ENCODE peak calls at places on chromosomes 3 and 15, in seven cellular contexts. G is PC-3; I is cardiac fibroblast; R is H1; N is mucosa of descending colon; E is astrocyte of the spinal cord; W is CD8-positive, alpha-beta memory T cell. Z is an unnamed sample.

GRCh38 chr15:70535071-70535954 is 228.0 kb downstream of the UACA start:
- DNase-seq in G (no peak), I (no peak), R (peak; percentile 39), N (no peak), E (no peak), W (peak; percentile 77), Z (no peak)

GRCh38 chr3:33061782-33062181 is 35.2 kb downstream of the GLB1 start:
- DNase-seq in G (no peak), I (peak; percentile 43), R (no peak), N (no peak), E (peak; percentile 55), W (no peak), Z (peak; percentile 66)

GRCh38 chr3:180430896-180431295 is 171.1 kb upstream of the TTC14 start:
- DNase-seq in G (no peak), I (no peak), R (no peak), N (no peak), E (no peak), W (no peak), Z (no peak)

GRCh38 chr3:123153821-123154323 is 47.9 kb upstream of the SEC22A start:
- DNase-seq in G (no peak), I (no peak), R (peak; percentile 35), N (no peak), E (no peak), W (no peak), Z (no peak)

GRCh38 chr3:134328147-134328591 is 46.1 kb downstream of the AMOTL2 start:
- DNase-seq in G (peak; percentile 81), I (peak; percentile 86), R (no peak), N (peak; percentile 45), E (peak; percentile 92), W (no peak), Z (no peak)

GRCh38 chr3:35624698-35625097 is 14.6 kb upstream of the ARPP21 start:
- DNase-seq in G (no peak), I (no peak), R (no peak), N (no peak), E (no peak), W (no peak), Z (no peak)

GRCh38 chr15:65219137-65219536 is 7.9 kb upstream of the CILP start:
- DNase-seq in G (no peak), I (no peak), R (no peak), N (no peak), E (no peak), W (no peak), Z (no peak)

GRCh38 chr3:50664959-50665602 is 9.6 kb upstream of the DOCK3 start:
- DNase-seq in G (no peak), I (no peak), R (no peak), N (no peak), E (no peak), W (no peak), Z (no peak)

GRCh38 chr3:122562923-122563716 is 980 bp downstream of the PARP9 start:
- DNase-seq in G (no peak), I (no peak), R (no peak), N (no peak), E (no peak), W (no peak), Z (no peak)

GRCh38 chr3:71659758-71660666 is 65.2 kb downstream of the EIF4E3 start:
- DNase-seq in G (no peak), I (no peak), R (no peak), N (no peak), E (peak; percentile 25), W (no peak), Z (no peak)

GRCh38 chr3:26106119-26106690 is 316.3 kb downstream of the OXSM start:
- DNase-seq in G (no peak), I (no peak), R (no peak), N (no peak), E (no peak), W (no peak), Z (no peak)

GRCh38 chr3:67109651-67110204 is 111.6 kb downstream of the KBTBD8 start:
- DNase-seq in G (peak; percentile 61), I (peak; percentile 71), R (no peak), N (no peak), E (peak; percentile 83), W (peak; percentile 1), Z (peak; percentile 22)

GRCh38 chr3:100665230-100665629 is 44.1 kb upstream of the TFG start:
- DNase-seq in G (no peak), I (no peak), R (no peak), N (no peak), E (no peak), W (no peak), Z (no peak)

GRCh38 chr3:160012108-160012507 is 23.5 kb downstream of the IL12A start:
- DNase-seq in G (no peak), I (no peak), R (no peak), N (no peak), E (no peak), W (no peak), Z (no peak)

GRCh38 chr3:138327831-138328230 is 1.8 kb downstream of the NME9 start:
- DNase-seq in G (peak; percentile 42), I (no peak), R (no peak), N (no peak), E (no peak), W (no peak), Z (no peak)

GRCh38 chr15:41655716-41656115 is 4.5 kb upstream of the MGA start:
- DNase-seq in G (peak; percentile 65), I (no peak), R (no peak), N (no peak), E (peak; percentile 46), W (no peak), Z (no peak)

GRCh38 chr3:196159952-196160804 is 51.0 kb downstream of the ZDHHC19 start:
- DNase-seq in G (peak; percentile 87), I (peak; percentile 70), R (peak; percentile 69), N (peak; percentile 79), E (peak; percentile 71), W (peak; percentile 21), Z (peak; percentile 73)

GRCh38 chr15:99074446-99074845 is 30.4 kb upstream of the SYNM start:
- DNase-seq in G (no peak), I (no peak), R (no peak), N (no peak), E (no peak), W (no peak), Z (no peak)

GRCh38 chr15:99076109-99076508 is 28.8 kb upstream of the SYNM start:
- DNase-seq in G (no peak), I (no peak), R (no peak), N (no peak), E (no peak), W (no peak), Z (no peak)

GRCh38 chr15:99071091-99071680 is 33.7 kb upstream of the SYNM start:
- DNase-seq in G (no peak), I (no peak), R (no peak), N (no peak), E (no peak), W (no peak), Z (no peak)

GRCh38 chr15:99073008-99073714 is 31.7 kb upstream of the SYNM start:
- DNase-seq in G (no peak), I (no peak), R (no peak), N (no peak), E (no peak), W (no peak), Z (no peak)

GRCh38 chr15:99076555-99077308 is 28.1 kb upstream of the SYNM start:
- DNase-seq in G (peak; percentile 83), I (peak; percentile 89), R (no peak), N (no peak), E (peak; percentile 82), W (peak; percentile 51), Z (no peak)
- H3K4me3 ChIP-seq in G (peak overlapping the region; percentile 62), I (peak overlapping the region; percentile 12), R (peak overlapping the region; percentile 39), N (no peak overlapping the region), E (peak overlapping the region; percentile 11), W (peak overlapping the region; percentile 84), Z (peak overlapping the region; percentile 41)

GRCh38 chr3:12905316-12906071 is 64.1 kb upstream of the RPL32 start:
- DNase-seq in G (no peak), I (no peak), R (no peak), N (peak; percentile 33), E (no peak), W (no peak), Z (no peak)

GRCh38 chr3:12904951-12905315 is 63.6 kb upstream of the RPL32 start:
- DNase-seq in G (no peak), I (no peak), R (no peak), N (peak; percentile 31), E (no peak), W (no peak), Z (no peak)

GRCh38 chr3:12902181-12902999 is 61.0 kb upstream of the RPL32 start:
- DNase-seq in G (no peak), I (no peak), R (no peak), N (peak; percentile 46), E (no peak), W (no peak), Z (no peak)

GRCh38 chr3:12903000-12903800 is 61.8 kb upstream of the RPL32 start:
- DNase-seq in G (no peak), I (no peak), R (no peak), N (peak; percentile 28), E (no peak), W (no peak), Z (no peak)

DNA sequence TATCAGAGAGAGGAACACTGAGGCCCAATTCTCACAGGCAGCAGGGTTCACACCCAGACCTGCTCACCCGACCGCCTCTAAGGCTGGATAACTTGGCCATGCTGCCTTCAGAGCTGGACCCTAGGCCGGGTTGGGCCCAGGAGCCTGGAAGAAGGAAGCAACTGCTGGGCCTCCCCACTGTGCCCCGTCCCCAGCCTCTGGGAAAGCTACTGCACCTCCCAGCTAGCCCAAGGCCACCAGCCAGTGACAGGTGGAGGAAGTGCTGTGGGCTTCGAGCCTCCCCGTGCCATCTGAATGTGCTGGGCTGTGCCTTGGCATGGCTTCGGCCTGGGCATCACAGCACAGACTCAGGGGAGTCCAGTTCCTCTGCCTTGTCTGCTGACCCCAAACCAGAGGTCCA is 62.5 kb upstream of the RPL32 start:
- DNase-seq in G (no peak), I (no peak), R (no peak), N (peak; percentile 41), E (no peak), W (no peak), Z (no peak)
- H3K4me3 ChIP-seq in G (no peak overlapping the region), I (no peak overlapping the region), R (no peak overlapping the region), N (no peak overlapping the region), E (no peak overlapping the region), W (no peak overlapping the region), Z (no peak overlapping the region)

GRCh38 chr3:143979041-143979440 is 7.4 kb downstream of the DIPK2A start:
- DNase-seq in G (no peak), I (no peak), R (no peak), N (no peak), E (no peak), W (no peak), Z (no peak)

GRCh38 chr3:143975549-143976152 is 4.0 kb downstream of the DIPK2A start:
- DNase-seq in G (peak; percentile 65), I (peak; percentile 84), R (no peak), N (no peak), E (peak; percentile 81), W (peak; percentile 16), Z (peak; percentile 19)

GRCh38 chr3:143978263-143978631 is 6.6 kb downstream of the DIPK2A start:
- DNase-seq in G (no peak), I (no peak), R (no peak), N (no peak), E (no peak), W (no peak), Z (no peak)

GRCh38 chr3:143979813-143980212 is 8.2 kb downstream of the DIPK2A start:
- DNase-seq in G (no peak), I (no peak), R (no peak), N (no peak), E (peak; percentile 18), W (no peak), Z (no peak)

GRCh38 chr3:143977326-143978262 is 6.0 kb downstream of the DIPK2A start:
- DNase-seq in G (peak; percentile 21), I (peak; percentile 63), R (no peak), N (no peak), E (peak; percentile 55), W (no peak), Z (no peak)
- H3K4me3 ChIP-seq in G (no peak overlapping the region), I (no peak overlapping the region), R (no peak overlapping the region), N (no peak overlapping the region), E (no peak overlapping the region), W (no peak overlapping the region), Z (no peak overlapping the region)

GRCh38 chr15:45457215-45457614 is 65.3 kb downstream of the SLC30A4 start:
- DNase-seq in G (no peak), I (no peak), R (no peak), N (no peak), E (no peak), W (no peak), Z (no peak)
- H3K4me3 ChIP-seq in G (no peak overlapping the region), I (no peak overlapping the region), R (no peak overlapping the region), N (no peak overlapping the region), E (no peak overlapping the region), W (no peak overlapping the region), Z (no peak overlapping the region)